ENCODE peak calls at places on chromosomes 6 and 20, in ten cellular contexts. X, H, M, O, G, C, D, B, J and Y are unnamed samples.

GRCh38 chr6:31525932-31526591 is 2.7 kb upstream of the MCCD1 start:
- DNase-seq in M (no peak), B (no peak), J (no peak), D (no peak), G (no peak), O (no peak), X (no peak), H (no peak), C (peak; percentile 86), Y (peak; percentile 46)

GRCh38 chr6:136920216-136920857 is 1.8 kb upstream of the SLC35D3 start:
- DNase-seq in G (no peak), C (no peak), X (no peak), M (no peak), H (no peak), D (no peak), O (no peak), J (no peak), B (no peak), Y (no peak)

GRCh38 chr6:3133515-3133914 is 15.0 kb downstream of the BPHL start:
- DNase-seq in M (no peak), C (no peak), D (no peak), B (no peak), O (no peak), G (no peak), X (no peak), H (no peak), J (no peak), Y (no peak)

GRCh38 chr6:37499433-37500293 is at the start of gene CCDC167:
- DNase-seq in X (peak; percentile 95), M (peak; percentile 92), C (peak; percentile 98), G (peak; percentile 91), H (peak; percentile 96), B (peak; percentile 90), J (peak; percentile 70), O (peak; percentile 93), D (peak; percentile 98), Y (peak; percentile 98)

GRCh38 chr20:34123309-34123708 is 11.3 kb upstream of the EIF2S2 start:
- DNase-seq in H (no peak), D (no peak), J (no peak), X (no peak), B (no peak), C (no peak), M (no peak), G (no peak), O (no peak), Y (no peak)

GRCh38 chr6:102229271-102229670 is 835.8 kb downstream of the GRIK2 start:
- DNase-seq in X (no peak), H (no peak), D (no peak), J (no peak), B (no peak), G (no peak), O (no peak), M (no peak), C (no peak), Y (no peak)

GRCh38 chr6:19551611-19552010 is 285.6 kb upstream of the ID4 start:
- DNase-seq in H (no peak), M (no peak), B (no peak), J (peak; percentile 66), G (no peak), O (no peak), X (no peak), D (no peak), C (no peak), Y (peak; percentile 90)

GRCh38 chr20:46221271-46221670 is 87.0 kb downstream of the CDH22 start:
- DNase-seq in M (no peak), X (no peak), D (no peak), J (no peak), O (no peak), H (no peak), C (no peak), G (no peak), B (no peak), Y (no peak)

GRCh38 chr6:131950767-131951575 is at the start of gene CCN2:
- DNase-seq in B (peak; percentile 33), G (no peak), X (peak; percentile 74), M (peak; percentile 75), C (peak; percentile 100), H (peak; percentile 75), D (no peak), J (peak; percentile 72), O (peak; percentile 84), Y (peak; percentile 98)

GRCh38 chr6:52662031-52662430 is 8.9 kb upstream of the TMEM14A start:
- DNase-seq in H (no peak), C (no peak), O (no peak), B (no peak), G (no peak), J (no peak), M (no peak), X (no peak), D (no peak), Y (peak; percentile 67)

GRCh38 chr6:7025861-7026260 is 81.9 kb upstream of the RREB1 start:
- DNase-seq in B (no peak), G (no peak), C (no peak), D (no peak), M (no peak), H (no peak), O (no peak), X (no peak), J (no peak), Y (no peak)

GRCh38 chr20:58950603-58951002 is 30.5 kb upstream of the NELFCD start:
- DNase-seq in X (no peak), H (no peak), M (no peak), B (no peak), D (no peak), C (no peak), O (no peak), J (no peak), G (no peak), Y (no peak)

GRCh38 chr20:56764671-56765070 is 135.6 kb downstream of the TFAP2C start:
- DNase-seq in X (no peak), D (no peak), G (no peak), O (no peak), M (no peak), B (no peak), C (no peak), H (no peak), J (no peak), Y (no peak)

GRCh38 chr6:146590492-146590891 is 8.3 kb upstream of the ADGB start:
- DNase-seq in G (no peak), H (no peak), J (no peak), O (no peak), X (no peak), D (no peak), B (no peak), C (no peak), M (no peak), Y (peak; percentile 71)

GRCh38 chr6:40882321-40882720 is 156.7 kb downstream of the UNC5CL start:
- DNase-seq in J (no peak), H (no peak), X (peak; percentile 12), D (no peak), G (no peak), M (peak; percentile 72), C (no peak), B (no peak), O (no peak), Y (no peak)

GRCh38 chr20:37859406-37860171 is 43.3 kb upstream of the VSTM2L start:
- DNase-seq in X (no peak), C (no peak), B (no peak), G (no peak), M (no peak), O (no peak), J (no peak), D (no peak), H (no peak), Y (no peak)

GRCh38 chr20:62815066-62815991 is 1.5 kb upstream of the COL9A3 start:
- DNase-seq in C (no peak), H (no peak), G (no peak), X (no peak), D (no peak), M (no peak), J (no peak), O (no peak), B (no peak), Y (peak; percentile 56)

GRCh38 chr20:3889489-3890409 is 562 bp downstream of the PANK2 start:
- DNase-seq in D (peak; percentile 45), M (peak; percentile 30), O (peak; percentile 58), B (peak; percentile 29), C (peak; percentile 52), G (no peak), X (peak; percentile 68), J (no peak), H (peak; percentile 57), Y (peak; percentile 38)

GRCh38 chr20:14069796-14070195 is 74.5 kb downstream of the MACROD2 start:
- DNase-seq in C (no peak), B (no peak), M (no peak), J (peak; percentile 27), O (no peak), H (no peak), G (no peak), D (no peak), X (no peak), Y (peak; percentile 72)

GRCh38 chr6:44590471-44590870 is 203.0 kb downstream of the CDC5L start:
- DNase-seq in G (no peak), D (no peak), X (no peak), B (no peak), O (no peak), J (no peak), M (no peak), C (no peak), H (no peak), Y (no peak)

GRCh38 chr6:33632603-33633039 is 11.5 kb downstream of the ITPR3 start:
- DNase-seq in B (peak; percentile 5), C (peak; percentile 73), G (no peak), M (peak; percentile 55), X (peak; percentile 65), D (peak; percentile 57), O (no peak), J (no peak), H (no peak), Y (peak; percentile 57)

GRCh38 chr6:48449002-48449401 is 338.0 kb upstream of the PTCHD4 start:
- DNase-seq in O (no peak), J (no peak), C (peak; percentile 4), D (no peak), G (no peak), B (no peak), M (no peak), H (no peak), X (no peak), Y (no peak)